ENCODE peak calls at places on chromosome 17, in ten cellular contexts. One of them, this sample, is unnamed.

GRCh38 chr17:30000001-30000754 is 58.7 kb downstream of the EFCAB5 start:
- DNase-seq in mammary epithelial cell: no peak
- DNase-seq in sigmoid colon: no peak
- DNase-seq in mesendoderm: no peak
- DNase-seq in retinal pigment epithelial cell: no peak
- DNase-seq in Peyer's patch: no peak
- DNase-seq in endothelial cell of umbilical vein: no peak
- DNase-seq in GM23248: peak
- DNase-seq in brain microvascular endothelial cell: no peak
- DNase-seq in heart right ventricle: no peak
- DNase-seq in this sample: no peak

GRCh38 chr17:39002991-39003715 is 36.0 kb upstream of the FBXO47 start:
- DNase-seq in sigmoid colon: peak
- DNase-seq in mesendoderm: no peak
- DNase-seq in retinal pigment epithelial cell: no peak
- DNase-seq in brain microvascular endothelial cell: peak
- DNase-seq in GM23248: peak
- DNase-seq in mammary epithelial cell: no peak
- DNase-seq in endothelial cell of umbilical vein: peak
- DNase-seq in Peyer's patch: peak
- DNase-seq in heart right ventricle: peak
- DNase-seq in this sample: no peak

GRCh38 chr17:9935408-9935807 is 30.3 kb upstream of the RCVRN start:
- DNase-seq in retinal pigment epithelial cell: no peak
- DNase-seq in Peyer's patch: no peak
- DNase-seq in mammary epithelial cell: no peak
- DNase-seq in GM23248: peak
- DNase-seq in heart right ventricle: peak
- DNase-seq in mesendoderm: no peak
- DNase-seq in sigmoid colon: no peak
- DNase-seq in endothelial cell of umbilical vein: no peak
- DNase-seq in brain microvascular endothelial cell: no peak
- DNase-seq in this sample: no peak

GRCh38 chr17:76138234-76138895 is 2.7 kb downstream of the FOXJ1 start:
- DNase-seq in brain microvascular endothelial cell: no peak
- DNase-seq in mammary epithelial cell: no peak
- DNase-seq in retinal pigment epithelial cell: no peak
- DNase-seq in Peyer's patch: no peak
- DNase-seq in endothelial cell of umbilical vein: no peak
- DNase-seq in sigmoid colon: no peak
- DNase-seq in GM23248: no peak
- DNase-seq in mesendoderm: peak
- DNase-seq in heart right ventricle: no peak
- DNase-seq in this sample: no peak

GRCh38 chr17:19762515-19762961 is 14.4 kb upstream of the ALDH3A1 start:
- DNase-seq in heart right ventricle: peak
- DNase-seq in mammary epithelial cell: peak
- DNase-seq in mesendoderm: peak
- DNase-seq in brain microvascular endothelial cell: peak
- DNase-seq in Peyer's patch: peak
- DNase-seq in GM23248: peak
- DNase-seq in endothelial cell of umbilical vein: peak
- DNase-seq in retinal pigment epithelial cell: no peak
- DNase-seq in sigmoid colon: peak
- DNase-seq in this sample: no peak

GRCh38 chr17:47276868-47277267 is 23.2 kb downstream of the ITGB3 start:
- DNase-seq in mammary epithelial cell: peak
- DNase-seq in Peyer's patch: no peak
- DNase-seq in retinal pigment epithelial cell: no peak
- DNase-seq in sigmoid colon: peak
- DNase-seq in endothelial cell of umbilical vein: peak
- DNase-seq in brain microvascular endothelial cell: peak
- DNase-seq in heart right ventricle: peak
- DNase-seq in GM23248: peak
- DNase-seq in mesendoderm: peak
- DNase-seq in this sample: peak

GRCh38 chr17:57720636-57721035 is 24.5 kb downstream of the CCDC182 start:
- DNase-seq in GM23248: no peak
- DNase-seq in mesendoderm: no peak
- DNase-seq in mammary epithelial cell: no peak
- DNase-seq in endothelial cell of umbilical vein: no peak
- DNase-seq in sigmoid colon: no peak
- DNase-seq in retinal pigment epithelial cell: no peak
- DNase-seq in Peyer's patch: no peak
- DNase-seq in brain microvascular endothelial cell: no peak
- DNase-seq in heart right ventricle: no peak
- DNase-seq in this sample: no peak

GRCh38 chr17:30600830-30601494 is 123.8 kb downstream of the GOSR1 start:
- DNase-seq in mammary epithelial cell: peak
- DNase-seq in retinal pigment epithelial cell: peak
- DNase-seq in Peyer's patch: no peak
- DNase-seq in heart right ventricle: no peak
- DNase-seq in GM23248: peak
- DNase-seq in endothelial cell of umbilical vein: peak
- DNase-seq in brain microvascular endothelial cell: no peak
- DNase-seq in mesendoderm: peak
- DNase-seq in sigmoid colon: no peak
- DNase-seq in this sample: no peak

GRCh38 chr17:59719526-59719925 is 12.1 kb downstream of the VMP1 start:
- DNase-seq in endothelial cell of umbilical vein: no peak
- DNase-seq in sigmoid colon: no peak
- DNase-seq in retinal pigment epithelial cell: no peak
- DNase-seq in mesendoderm: no peak
- DNase-seq in brain microvascular endothelial cell: no peak
- DNase-seq in GM23248: no peak
- DNase-seq in Peyer's patch: no peak
- DNase-seq in heart right ventricle: no peak
- DNase-seq in mammary epithelial cell: no peak
- DNase-seq in this sample: no peak

GRCh38 chr17:81673561-81674258 is 7.2 kb downstream of the CCDC137 start:
- DNase-seq in mesendoderm: no peak
- DNase-seq in brain microvascular endothelial cell: no peak
- DNase-seq in endothelial cell of umbilical vein: no peak
- DNase-seq in sigmoid colon: no peak
- DNase-seq in retinal pigment epithelial cell: no peak
- DNase-seq in mammary epithelial cell: no peak
- DNase-seq in heart right ventricle: no peak
- DNase-seq in Peyer's patch: no peak
- DNase-seq in GM23248: no peak
- DNase-seq in this sample: no peak

GRCh38 chr17:30969989-30970680 is 704 bp upstream of the RNF135 start:
- DNase-seq in GM23248: peak
- DNase-seq in mammary epithelial cell: peak
- DNase-seq in brain microvascular endothelial cell: no peak
- DNase-seq in heart right ventricle: no peak
- DNase-seq in Peyer's patch: peak
- DNase-seq in mesendoderm: peak
- DNase-seq in endothelial cell of umbilical vein: no peak
- DNase-seq in retinal pigment epithelial cell: no peak
- DNase-seq in sigmoid colon: no peak
- DNase-seq in this sample: peak

GRCh38 chr17:58447039-58447975 is 30.0 kb upstream of the RNF43 start:
- DNase-seq in heart right ventricle: peak
- DNase-seq in mammary epithelial cell: peak
- DNase-seq in sigmoid colon: no peak
- DNase-seq in mesendoderm: peak
- DNase-seq in GM23248: peak
- DNase-seq in Peyer's patch: peak
- DNase-seq in brain microvascular endothelial cell: peak
- DNase-seq in endothelial cell of umbilical vein: peak
- DNase-seq in retinal pigment epithelial cell: peak
- DNase-seq in this sample: peak

GRCh38 chr17:45222273-45222993 is 748 bp downstream of the FMNL1 start:
- DNase-seq in heart right ventricle: no peak
- DNase-seq in mesendoderm: peak
- DNase-seq in GM23248: no peak
- DNase-seq in retinal pigment epithelial cell: no peak
- DNase-seq in sigmoid colon: no peak
- DNase-seq in brain microvascular endothelial cell: no peak
- DNase-seq in endothelial cell of umbilical vein: no peak
- DNase-seq in mammary epithelial cell: no peak
- DNase-seq in Peyer's patch: no peak
- DNase-seq in this sample: no peak

GRCh38 chr17:50909765-50910661 is 43.9 kb upstream of the TOB1 start:
- DNase-seq in mammary epithelial cell: no peak
- DNase-seq in GM23248: no peak
- DNase-seq in heart right ventricle: no peak
- DNase-seq in sigmoid colon: no peak
- DNase-seq in Peyer's patch: no peak
- DNase-seq in mesendoderm: no peak
- DNase-seq in brain microvascular endothelial cell: no peak
- DNase-seq in retinal pigment epithelial cell: peak
- DNase-seq in endothelial cell of umbilical vein: no peak
- DNase-seq in this sample: no peak

DNA sequence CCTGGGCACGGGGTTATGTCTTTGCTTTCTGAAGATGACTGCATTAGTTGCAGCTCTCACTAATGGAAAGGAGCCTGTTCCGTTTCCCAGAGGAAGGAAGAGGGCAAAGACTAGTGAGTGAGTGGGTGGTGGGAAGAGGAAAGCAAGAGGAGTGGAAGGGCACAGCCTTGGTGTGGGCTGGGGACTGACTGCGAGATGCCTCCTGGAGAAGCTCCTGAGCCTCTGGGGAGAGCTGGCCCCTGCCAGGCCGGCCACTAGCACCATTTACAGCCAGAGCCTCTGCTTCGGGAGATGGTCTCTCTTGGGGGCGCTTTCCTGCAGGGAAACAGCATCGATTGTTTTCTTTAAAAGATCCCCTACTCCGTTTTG is 825 bp upstream of the RHBDL3 start:
- DNase-seq in heart right ventricle: no peak
- DNase-seq in GM23248: no peak
- DNase-seq in brain microvascular endothelial cell: no peak
- DNase-seq in endothelial cell of umbilical vein: no peak
- DNase-seq in mesendoderm: no peak
- DNase-seq in Peyer's patch: no peak
- DNase-seq in mammary epithelial cell: no peak
- DNase-seq in sigmoid colon: no peak
- DNase-seq in retinal pigment epithelial cell: no peak
- DNase-seq in this sample: no peak
- H3K4me3 ChIP-seq in heart right ventricle: peak
- H3K4me3 ChIP-seq in GM23248: no peak
- H3K4me3 ChIP-seq in brain microvascular endothelial cell: no peak
- H3K4me3 ChIP-seq in endothelial cell of umbilical vein: no peak
- H3K4me3 ChIP-seq in mesendoderm: no peak
- H3K4me3 ChIP-seq in Peyer's patch: no peak
- H3K4me3 ChIP-seq in mammary epithelial cell: no peak
- H3K4me3 ChIP-seq in sigmoid colon: no peak
- H3K4me3 ChIP-seq in retinal pigment epithelial cell: no peak
- H3K4me3 ChIP-seq in this sample: no peak

DNA sequence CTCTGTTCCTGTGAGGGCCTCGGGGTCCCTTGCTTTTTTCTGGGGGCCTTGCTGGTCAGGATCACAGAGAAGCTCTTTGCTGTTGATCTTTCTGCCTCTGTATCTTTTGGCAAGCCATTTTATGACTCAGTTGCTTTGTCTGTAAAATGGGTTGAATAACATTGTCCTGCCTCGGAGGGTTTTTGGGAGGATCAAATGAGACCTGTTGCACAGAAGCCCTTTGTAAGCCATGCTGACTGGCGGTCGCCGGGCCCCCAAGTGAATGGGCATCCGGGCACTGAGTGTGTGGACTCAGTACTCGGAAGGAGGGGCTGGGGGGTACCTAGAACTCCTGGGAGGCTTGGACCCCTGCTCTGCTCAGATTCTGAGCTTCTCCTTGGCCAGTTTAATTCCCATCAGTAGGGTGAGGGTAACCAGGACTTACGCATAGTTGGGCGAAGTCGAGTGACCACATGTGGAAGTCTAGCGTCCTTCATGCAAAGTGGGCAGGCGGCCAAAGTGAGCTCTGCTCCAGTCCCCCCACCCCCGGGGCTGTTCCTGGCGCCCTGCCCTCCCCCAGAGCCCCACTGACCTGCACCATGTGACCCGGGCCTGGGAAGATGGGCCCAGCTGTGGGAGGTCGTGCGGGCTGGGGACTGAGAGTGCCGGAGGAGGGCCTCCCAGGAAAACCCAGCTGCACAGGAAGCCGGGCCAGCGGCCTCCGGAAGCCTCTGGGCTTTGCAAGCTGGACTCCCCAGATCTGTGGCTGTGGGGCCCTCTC is 284.0 kb downstream of the SEC14L1 start:
- DNase-seq in heart right ventricle: peak
- DNase-seq in mesendoderm: no peak
- DNase-seq in brain microvascular endothelial cell: peak
- DNase-seq in GM23248: peak
- DNase-seq in mammary epithelial cell: no peak
- DNase-seq in endothelial cell of umbilical vein: peak
- DNase-seq in retinal pigment epithelial cell: peak
- DNase-seq in Peyer's patch: peak
- DNase-seq in sigmoid colon: peak
- DNase-seq in this sample: peak
- H3K4me3 ChIP-seq in heart right ventricle: no peak
- H3K4me3 ChIP-seq in mesendoderm: no peak
- H3K4me3 ChIP-seq in brain microvascular endothelial cell: no peak
- H3K4me3 ChIP-seq in GM23248: no peak
- H3K4me3 ChIP-seq in mammary epithelial cell: no peak
- H3K4me3 ChIP-seq in endothelial cell of umbilical vein: no peak
- H3K4me3 ChIP-seq in retinal pigment epithelial cell: no peak
- H3K4me3 ChIP-seq in Peyer's patch: no peak
- H3K4me3 ChIP-seq in sigmoid colon: peak
- H3K4me3 ChIP-seq in this sample: no peak

DNA sequence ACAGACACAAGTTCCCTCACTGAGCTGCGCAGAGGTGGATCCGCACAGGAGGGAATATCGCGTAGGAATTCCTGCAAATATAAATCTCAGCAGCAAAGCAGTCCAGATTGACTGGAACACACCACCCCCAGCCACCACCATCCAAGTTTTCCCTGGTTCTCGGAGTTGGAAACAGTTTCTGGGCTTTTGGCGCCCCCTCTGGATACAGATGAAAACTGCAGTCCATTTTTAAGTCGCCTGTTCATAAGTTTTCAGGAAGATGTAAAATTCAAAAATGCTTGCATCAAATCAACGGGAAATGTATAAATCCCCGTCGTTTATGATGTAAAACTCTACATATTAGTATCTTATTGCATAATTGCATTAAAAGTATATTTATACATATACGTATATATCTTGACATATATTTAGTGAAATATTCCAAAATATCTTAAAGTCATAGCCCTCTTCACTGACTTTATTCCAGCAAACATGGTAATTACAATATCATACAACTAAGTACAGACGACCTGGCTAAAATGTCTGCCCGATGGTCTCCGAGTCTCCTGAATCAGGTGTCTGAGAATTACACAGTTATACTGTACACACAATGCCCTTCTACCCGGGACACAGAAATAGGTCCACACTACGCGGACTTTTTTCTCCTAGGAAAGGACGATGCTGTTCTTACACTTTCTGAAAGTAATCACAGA is 2.1 kb upstream of the SOX9 start:
- DNase-seq in mammary epithelial cell: peak
- DNase-seq in sigmoid colon: peak
- DNase-seq in Peyer's patch: peak
- DNase-seq in heart right ventricle: peak
- DNase-seq in mesendoderm: peak
- DNase-seq in brain microvascular endothelial cell: peak
- DNase-seq in endothelial cell of umbilical vein: peak
- DNase-seq in retinal pigment epithelial cell: peak
- DNase-seq in GM23248: peak
- DNase-seq in this sample: no peak
- H3K4me3 ChIP-seq in mammary epithelial cell: peak
- H3K4me3 ChIP-seq in sigmoid colon: peak
- H3K4me3 ChIP-seq in Peyer's patch: no peak
- H3K4me3 ChIP-seq in heart right ventricle: peak
- H3K4me3 ChIP-seq in mesendoderm: no peak
- H3K4me3 ChIP-seq in brain microvascular endothelial cell: peak
- H3K4me3 ChIP-seq in endothelial cell of umbilical vein: no peak
- H3K4me3 ChIP-seq in retinal pigment epithelial cell: peak
- H3K4me3 ChIP-seq in GM23248: peak
- H3K4me3 ChIP-seq in this sample: peak

GRCh38 chr17:66644311-66644710 is 190.6 kb upstream of the CACNG5 start:
- DNase-seq in heart right ventricle: no peak
- DNase-seq in mesendoderm: no peak
- DNase-seq in sigmoid colon: no peak
- DNase-seq in endothelial cell of umbilical vein: no peak
- DNase-seq in retinal pigment epithelial cell: no peak
- DNase-seq in brain microvascular endothelial cell: peak
- DNase-seq in mammary epithelial cell: no peak
- DNase-seq in GM23248: no peak
- DNase-seq in Peyer's patch: no peak
- DNase-seq in this sample: no peak
- H3K4me3 ChIP-seq in heart right ventricle: no peak
- H3K4me3 ChIP-seq in mesendoderm: no peak
- H3K4me3 ChIP-seq in sigmoid colon: no peak
- H3K4me3 ChIP-seq in endothelial cell of umbilical vein: no peak
- H3K4me3 ChIP-seq in retinal pigment epithelial cell: no peak
- H3K4me3 ChIP-seq in brain microvascular endothelial cell: no peak
- H3K4me3 ChIP-seq in mammary epithelial cell: no peak
- H3K4me3 ChIP-seq in GM23248: no peak
- H3K4me3 ChIP-seq in Peyer's patch: no peak
- H3K4me3 ChIP-seq in this sample: no peak

This sample was measured in skeletal muscle cell.